ENCODE peak calls at places on chromosomes 2 and 18, in five cellular contexts. One of them, this sample, is unnamed.

GRCh38 chr2:186617186-186617585 is 27.3 kb downstream of the ITGAV start:
- DNase-seq in HEK293T: no peak
- DNase-seq in GM12878: no peak
- DNase-seq in H1: no peak
- DNase-seq in NT2/D1: no peak
- DNase-seq in this sample: no peak

GRCh38 chr2:40844353-40845277 is 392.7 kb upstream of the SLC8A1 start:
- DNase-seq in HEK293T: peak; percentile 10
- DNase-seq in GM12878: no peak
- DNase-seq in H1: no peak
- DNase-seq in NT2/D1: peak; percentile 6
- DNase-seq in this sample: peak; percentile 41

GRCh38 chr2:69082430-69082997 is 69.5 kb downstream of the ANTXR1 start:
- DNase-seq in HEK293T: no peak
- DNase-seq in GM12878: no peak
- DNase-seq in H1: no peak
- DNase-seq in NT2/D1: no peak
- DNase-seq in this sample: peak; percentile 92

GRCh38 chr2:46268986-46269385 is 28.2 kb upstream of the EPAS1 start:
- DNase-seq in HEK293T: no peak
- DNase-seq in GM12878: no peak
- DNase-seq in H1: no peak
- DNase-seq in NT2/D1: no peak
- DNase-seq in this sample: no peak

GRCh38 chr2:113282747-113283533 is 4.2 kb upstream of the PAX8 start:
- DNase-seq in HEK293T: peak; percentile 24
- DNase-seq in GM12878: no peak
- DNase-seq in H1: no peak
- DNase-seq in NT2/D1: no peak
- DNase-seq in this sample: peak; percentile 91

GRCh38 chr2:237097911-237098702 is 12.4 kb downstream of the COPS8 start:
- DNase-seq in HEK293T: no peak
- DNase-seq in GM12878: no peak
- DNase-seq in H1: no peak
- DNase-seq in NT2/D1: no peak
- DNase-seq in this sample: no peak

GRCh38 chr2:156430978-156431358 is 5.2 kb upstream of the GPD2 start:
- DNase-seq in HEK293T: no peak
- DNase-seq in GM12878: peak; percentile 75
- DNase-seq in H1: no peak
- DNase-seq in NT2/D1: no peak
- DNase-seq in this sample: no peak

GRCh38 chr2:224135881-224136280 is 96.8 kb upstream of the SERPINE2 start:
- DNase-seq in HEK293T: no peak
- DNase-seq in GM12878: no peak
- DNase-seq in H1: no peak
- DNase-seq in NT2/D1: no peak
- DNase-seq in this sample: no peak

GRCh38 chr2:96683972-96684820 is 41.6 kb downstream of the FER1L5 start:
- DNase-seq in HEK293T: no peak
- DNase-seq in GM12878: no peak
- DNase-seq in H1: no peak
- DNase-seq in NT2/D1: no peak
- DNase-seq in this sample: peak; percentile 84

GRCh38 chr18:35458271-35458670 is 39.5 kb downstream of the INO80C start:
- DNase-seq in HEK293T: no peak
- DNase-seq in GM12878: no peak
- DNase-seq in H1: no peak
- DNase-seq in NT2/D1: no peak
- DNase-seq in this sample: peak; percentile 13

DNA sequence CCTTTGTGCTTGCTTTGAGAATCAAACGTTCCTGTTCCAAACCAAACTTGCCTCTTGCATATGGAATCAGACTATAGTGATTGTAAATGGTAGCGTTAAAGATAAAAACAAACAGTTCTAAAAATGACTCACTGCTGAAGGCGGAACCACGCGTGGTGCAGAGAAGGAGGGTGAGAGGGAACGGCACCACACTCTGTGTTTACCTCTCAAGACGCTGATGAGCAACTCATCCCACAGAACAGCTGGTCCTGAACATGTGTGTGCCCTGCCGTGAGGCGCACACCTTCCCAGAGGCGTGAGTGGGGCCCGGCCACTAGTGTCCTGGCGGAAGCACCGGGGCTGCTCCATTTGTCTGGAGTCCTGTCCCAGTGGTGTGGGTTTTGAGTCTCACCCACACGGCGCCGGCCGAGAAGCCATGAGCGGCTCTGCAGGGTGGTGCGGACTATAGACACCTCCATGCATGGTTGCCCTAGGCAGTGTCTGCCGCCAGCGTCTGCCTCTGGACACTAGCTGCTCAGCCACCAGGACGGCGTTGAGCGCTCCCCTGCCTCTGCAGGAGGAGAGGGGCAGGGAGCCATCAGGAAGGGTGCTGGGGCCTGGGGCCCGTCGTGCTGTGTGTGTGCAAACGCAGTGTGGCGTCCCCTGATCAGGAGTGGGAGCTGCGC is 52.1 kb downstream of the NFATC1 start:
- DNase-seq in HEK293T: no peak
- DNase-seq in GM12878: no peak
- DNase-seq in H1: no peak
- DNase-seq in NT2/D1: no peak
- DNase-seq in this sample: no peak
- TF ChIP-seq SUZ12 in HEK293T: no peak
- TF ChIP-seq SUZ12 in GM12878: no peak
- TF ChIP-seq SUZ12 in H1: no peak
- TF ChIP-seq SUZ12 in NT2/D1: no peak
- TF ChIP-seq SUZ12 in this sample: no peak

DNA sequence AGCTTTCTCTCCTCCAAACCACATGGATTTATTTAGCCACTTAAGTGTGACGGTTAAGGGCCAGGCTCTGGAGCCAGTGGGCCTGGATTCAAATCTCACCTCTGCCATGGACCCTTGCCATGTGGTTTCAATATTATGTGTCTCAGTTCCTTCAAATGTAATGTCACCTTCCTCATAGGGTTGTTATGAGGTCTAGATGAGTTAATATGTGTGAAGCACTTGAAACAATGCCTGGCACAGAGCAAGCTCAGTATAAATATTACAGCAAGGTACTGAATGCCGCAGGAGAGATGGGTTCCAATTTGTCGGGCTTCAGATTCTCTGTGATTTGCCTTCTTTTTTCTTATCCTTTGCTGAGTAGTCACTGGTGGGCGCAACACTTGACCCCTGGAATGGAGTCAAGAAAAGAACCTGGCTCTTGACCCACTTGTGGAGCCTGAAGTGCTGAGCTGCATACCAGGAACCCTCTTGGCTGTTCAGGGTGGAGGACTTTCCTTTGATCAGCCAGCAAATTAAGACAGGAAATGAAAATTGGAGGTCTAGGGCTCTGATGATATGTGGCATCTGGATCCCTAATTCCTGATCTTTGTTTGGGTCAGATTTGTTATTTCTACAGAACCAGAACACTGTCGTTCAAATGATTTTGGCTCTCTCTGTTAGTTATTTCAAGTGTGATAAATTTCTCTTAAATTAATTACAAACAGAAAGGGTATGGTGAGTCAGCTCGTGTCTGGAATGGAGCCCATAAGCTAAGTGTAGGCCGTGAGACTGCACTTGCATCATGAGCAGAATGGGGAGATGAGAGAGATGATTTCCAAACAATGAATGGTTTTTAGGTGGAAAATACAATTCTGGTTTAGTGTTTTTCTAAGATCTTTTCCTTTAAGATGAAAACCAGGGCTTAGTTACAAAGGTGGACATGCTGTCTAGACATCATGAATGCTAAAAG is 293.0 kb downstream of the KCNS3 start:
- DNase-seq in HEK293T: no peak
- DNase-seq in GM12878: no peak
- DNase-seq in H1: no peak
- DNase-seq in NT2/D1: no peak
- DNase-seq in this sample: no peak
- TF ChIP-seq SUZ12 in HEK293T: no peak
- TF ChIP-seq SUZ12 in GM12878: no peak
- TF ChIP-seq SUZ12 in H1: no peak
- TF ChIP-seq SUZ12 in NT2/D1: no peak
- TF ChIP-seq SUZ12 in this sample: no peak

DNA sequence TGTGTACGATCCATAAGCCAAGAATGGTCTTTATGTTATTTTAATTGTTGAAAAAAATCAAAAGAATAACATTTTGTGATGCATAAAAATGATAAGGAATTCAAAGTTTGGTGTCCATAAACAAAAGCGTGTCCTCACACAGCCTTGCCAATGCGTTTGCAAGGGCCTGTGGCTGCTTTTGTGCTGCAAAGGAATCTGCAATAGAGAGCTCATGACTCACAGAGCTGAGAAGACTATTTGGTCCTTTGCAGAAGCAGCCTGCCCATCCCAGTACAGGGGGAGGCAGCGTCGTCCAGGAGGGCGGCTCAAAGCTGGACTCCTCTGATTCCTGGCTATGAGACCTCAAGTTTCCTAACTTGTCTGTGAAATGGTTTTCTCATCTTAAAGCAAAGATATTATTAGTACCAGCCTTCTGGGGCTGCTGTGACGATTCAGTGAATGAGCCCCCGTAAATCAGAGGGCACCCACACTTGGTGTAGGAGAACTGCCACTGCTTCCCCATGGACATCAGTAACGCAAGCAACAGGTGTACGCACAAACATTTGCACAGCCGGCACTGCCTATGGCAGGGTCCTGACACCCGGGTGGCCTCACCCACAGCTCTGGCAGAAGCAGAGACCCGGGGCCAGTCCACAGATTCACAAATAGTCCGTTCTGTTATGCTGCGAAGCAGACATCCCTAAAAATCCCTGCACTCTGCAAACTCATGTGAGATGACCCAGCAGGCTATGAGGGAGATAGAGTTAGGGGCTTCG is 70.6 kb upstream of the ASAP2 start:
- DNase-seq in HEK293T: no peak
- DNase-seq in GM12878: no peak
- DNase-seq in H1: no peak
- DNase-seq in NT2/D1: peak; percentile 48
- DNase-seq in this sample: no peak
- TF ChIP-seq SUZ12 in HEK293T: no peak
- TF ChIP-seq SUZ12 in GM12878: no peak
- TF ChIP-seq SUZ12 in H1: no peak
- TF ChIP-seq SUZ12 in NT2/D1: no peak
- TF ChIP-seq SUZ12 in this sample: no peak

DNA sequence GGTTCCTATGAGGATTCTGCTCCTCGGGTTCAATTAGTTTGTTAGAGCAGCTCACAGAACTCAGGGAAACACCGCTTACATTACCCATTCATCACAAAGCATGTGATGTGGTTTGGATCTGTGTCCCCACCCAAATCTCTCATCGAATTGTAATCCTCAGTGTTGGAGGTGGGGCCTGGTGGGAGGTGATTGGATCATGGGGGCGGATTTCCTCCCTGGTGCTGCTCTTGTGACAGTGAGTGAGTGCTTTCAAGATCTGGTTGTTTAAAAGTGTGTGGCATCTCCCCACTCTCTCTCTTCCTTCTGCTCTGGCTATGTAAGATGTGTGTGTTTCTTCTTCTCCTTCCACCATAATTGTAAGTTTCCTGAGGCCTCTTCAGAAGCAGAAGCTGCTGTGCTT is 63.5 kb upstream of the AGPS start:
- DNase-seq in HEK293T: no peak
- DNase-seq in GM12878: no peak
- DNase-seq in H1: no peak
- DNase-seq in NT2/D1: no peak
- DNase-seq in this sample: no peak
- TF ChIP-seq SUZ12 in HEK293T: no peak
- TF ChIP-seq SUZ12 in GM12878: no peak
- TF ChIP-seq SUZ12 in H1: no peak
- TF ChIP-seq SUZ12 in NT2/D1: no peak
- TF ChIP-seq SUZ12 in this sample: no peak

GRCh38 chr2:152454391-152454790 is 119.4 kb downstream of the FMNL2 start:
- DNase-seq in HEK293T: no peak
- DNase-seq in GM12878: no peak
- DNase-seq in H1: no peak
- DNase-seq in NT2/D1: no peak
- DNase-seq in this sample: no peak

GRCh38 chr2:152455738-152456137 is 120.8 kb downstream of the FMNL2 start:
- DNase-seq in HEK293T: no peak
- DNase-seq in GM12878: no peak
- DNase-seq in H1: no peak
- DNase-seq in NT2/D1: no peak
- DNase-seq in this sample: no peak

GRCh38 chr2:152452256-152452973 is 117.4 kb downstream of the FMNL2 start:
- DNase-seq in HEK293T: no peak
- DNase-seq in GM12878: no peak
- DNase-seq in H1: no peak
- DNase-seq in NT2/D1: no peak
- DNase-seq in this sample: no peak

GRCh38 chr2:152450176-152450575 is 115.2 kb downstream of the FMNL2 start:
- DNase-seq in HEK293T: no peak
- DNase-seq in GM12878: no peak
- DNase-seq in H1: no peak
- DNase-seq in NT2/D1: no peak
- DNase-seq in this sample: no peak

DNA sequence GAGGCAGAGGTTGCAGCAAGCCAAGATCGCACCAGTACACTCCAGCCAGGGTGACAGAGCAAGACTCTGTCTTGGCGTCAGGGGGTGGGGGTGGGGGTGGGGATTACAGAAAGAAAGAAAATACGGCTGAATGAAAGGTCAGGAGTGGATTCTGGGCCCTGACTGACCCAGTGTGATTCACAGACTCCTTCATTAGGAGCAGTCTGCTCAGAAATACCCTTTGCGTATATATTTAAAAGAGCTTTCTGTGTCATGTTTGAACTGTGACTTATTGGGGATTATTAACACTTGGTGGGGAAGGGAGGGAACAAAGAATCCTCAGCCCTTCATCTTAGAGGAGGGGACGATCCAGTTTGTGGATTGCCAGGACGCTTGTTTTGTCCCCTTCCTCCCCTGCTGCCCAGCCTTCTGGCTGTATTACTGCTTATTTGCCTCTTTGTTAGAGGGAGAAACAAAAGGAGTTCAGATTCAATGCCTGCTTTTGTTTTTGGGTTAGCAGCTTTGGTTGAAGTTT is 118.2 kb downstream of the FMNL2 start:
- DNase-seq in HEK293T: no peak
- DNase-seq in GM12878: no peak
- DNase-seq in H1: peak; percentile 58
- DNase-seq in NT2/D1: peak; percentile 57
- DNase-seq in this sample: peak; percentile 54
- TF ChIP-seq SUZ12 in HEK293T: no peak
- TF ChIP-seq SUZ12 in GM12878: no peak
- TF ChIP-seq SUZ12 in H1: no peak
- TF ChIP-seq SUZ12 in NT2/D1: no peak
- TF ChIP-seq SUZ12 in this sample: no peak

DNA sequence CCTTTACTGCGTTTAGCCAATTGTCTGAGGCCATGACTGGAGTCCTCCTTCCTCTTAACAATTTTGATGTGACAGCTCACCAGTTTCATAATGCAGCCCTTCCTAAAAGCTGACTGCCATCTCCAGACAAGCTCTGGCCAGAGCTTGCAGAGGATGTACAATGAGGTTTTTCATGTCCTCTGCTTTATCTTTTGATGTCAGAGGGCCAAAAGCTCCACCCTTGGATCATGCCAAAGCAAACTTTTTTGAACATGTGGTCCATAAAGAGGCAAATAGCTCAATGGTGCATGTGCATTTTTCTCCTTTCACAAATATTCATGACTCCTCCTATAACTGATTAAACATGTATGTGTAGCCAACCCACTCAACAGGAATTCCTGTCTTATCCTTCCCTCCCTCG is 266.2 kb downstream of the FBXO15 start:
- DNase-seq in HEK293T: no peak
- DNase-seq in GM12878: no peak
- DNase-seq in H1: no peak
- DNase-seq in NT2/D1: no peak
- DNase-seq in this sample: no peak
- TF ChIP-seq SUZ12 in HEK293T: no peak
- TF ChIP-seq SUZ12 in GM12878: no peak
- TF ChIP-seq SUZ12 in H1: no peak
- TF ChIP-seq SUZ12 in NT2/D1: no peak
- TF ChIP-seq SUZ12 in this sample: no peak

GRCh38 chr2:234715671-234716250 is 218.9 kb upstream of the ARL4C start:
- DNase-seq in HEK293T: no peak
- DNase-seq in GM12878: no peak
- DNase-seq in H1: no peak
- DNase-seq in NT2/D1: no peak
- DNase-seq in this sample: no peak
- TF ChIP-seq SUZ12 in HEK293T: no peak
- TF ChIP-seq SUZ12 in GM12878: no peak
- TF ChIP-seq SUZ12 in H1: no peak
- TF ChIP-seq SUZ12 in NT2/D1: no peak
- TF ChIP-seq SUZ12 in this sample: no peak

This sample was measured in HepG2.